ENCODE peak calls at places on chromosomes 5 and 9, in five cellular contexts. K is fibroblast of gingiva; I is CD4-positive, alpha-beta T cell; M is stimulated activated CD4-positive, alpha-beta T cell treated with anti-CD3 and anti-CD28 coated beads, Interleukin-2, amount 100 ng/mL, for 48 hours; S is DMS79. Z is an unnamed sample.

GRCh38 chr5:132466453-132467291 is 23.9 kb downstream of the IRF1 start:
- DNase-seq in I (peak), S (peak), K (peak), M (peak), Z (no peak)

GRCh38 chr9:95641591-95641990 is 124.8 kb upstream of the PTCH1 start:
- DNase-seq in M (no peak), K (no peak), I (no peak), S (no peak), Z (no peak)

GRCh38 chr9:36136277-36136893 is at the start of gene GLIPR2:
- DNase-seq in K (peak), S (no peak), M (peak), I (peak), Z (peak)

GRCh38 chr5:38069360-38069759 is 189.0 kb upstream of the EGFLAM start:
- DNase-seq in S (no peak), K (no peak), I (no peak), M (no peak), Z (no peak)

GRCh38 chr9:127237801-127238200 is 26.8 kb upstream of the GARNL3 start:
- DNase-seq in S (no peak), K (no peak), I (no peak), M (no peak), Z (no peak)

GRCh38 chr9:3498691-3499090 is 27.1 kb downstream of the RFX3 start:
- DNase-seq in S (no peak), I (no peak), M (no peak), K (peak), Z (peak)

GRCh38 chr5:18069790-18070189 is 435.5 kb downstream of the TAF11L14 start:
- DNase-seq in I (no peak), S (no peak), M (no peak), K (no peak), Z (no peak)

GRCh38 chr9:124278054-124278540 is 20.3 kb downstream of the NEK6 start:
- DNase-seq in M (no peak), I (no peak), K (no peak), S (no peak), Z (no peak)

GRCh38 chr9:81620009-81620405 is 69.3 kb downstream of the TLE1 start:
- DNase-seq in K (no peak), M (no peak), S (no peak), I (no peak), Z (no peak)

GRCh38 chr5:127306036-127306435 is 15.4 kb downstream of the MEGF10 start:
- DNase-seq in K (no peak), I (no peak), M (no peak), S (no peak), Z (no peak)

GRCh38 chr5:131536211-131536826 is 98.7 kb downstream of the RAPGEF6 start:
- DNase-seq in I (no peak), M (no peak), K (no peak), S (no peak), Z (no peak)

GRCh38 chr9:105722099-105722498 is 27.8 kb downstream of the TMEM38B start:
- DNase-seq in I (no peak), S (no peak), K (no peak), M (no peak), Z (no peak)

GRCh38 chr5:1322955-1323802 is 21.7 kb downstream of the CLPTM1L start:
- DNase-seq in I (no peak), M (no peak), S (no peak), K (no peak), Z (no peak)

GRCh38 chr5:180699042-180699441 is 40.8 kb downstream of the OR2Y1 start:
- DNase-seq in K (no peak), I (no peak), S (no peak), M (no peak), Z (no peak)

GRCh38 chr9:74078647-74079046 is 418.5 kb upstream of the RORB start:
- DNase-seq in I (no peak), K (peak), S (no peak), M (no peak), Z (no peak)

GRCh38 chr5:24509943-24510342 is 134.8 kb downstream of the CDH10 start:
- DNase-seq in I (no peak), K (no peak), S (no peak), M (no peak), Z (no peak)

GRCh38 chr9:84670106-84670800 is 724 bp downstream of the NTRK2 start:
- DNase-seq in K (no peak), M (no peak), I (no peak), S (no peak), Z (peak)

GRCh38 chr5:127072861-127073846 is at the start of gene C5orf63:
- DNase-seq in S (no peak), M (peak), I (peak), K (peak), Z (no peak)

GRCh38 chr9:134175808-134176598 is 11.6 kb upstream of the RNU6ATAC start:
- DNase-seq in M (no peak), S (no peak), I (no peak), K (no peak), Z (no peak)

GRCh38 chr5:14202462-14202861 is 59.3 kb downstream of the TRIO start:
- DNase-seq in S (no peak), K (no peak), M (no peak), I (no peak), Z (no peak)

GRCh38 chr5:147303251-147303650 is 68.4 kb downstream of the STK32A start:
- DNase-seq in M (no peak), K (peak), S (no peak), I (no peak), Z (no peak)

GRCh38 chr9:129347323-129348120 is 169.5 kb upstream of the IER5L start:
- DNase-seq in I (no peak), M (no peak), S (no peak), K (peak), Z (no peak)

GRCh38 chr5:149036970-149037369 is 25.9 kb downstream of the SH3TC2 start:
- DNase-seq in K (no peak), M (no peak), I (no peak), S (no peak), Z (no peak)

GRCh38 chr5:80745490-80745889 is 90.7 kb upstream of the DHFR start:
- DNase-seq in M (no peak), I (no peak), K (no peak), S (no peak), Z (no peak)

GRCh38 chr5:179262126-179262920 is 82.9 kb downstream of the ADAMTS2 start:
- DNase-seq in M (no peak), S (no peak), I (no peak), K (no peak), Z (no peak)

GRCh38 chr9:130462685-130463084 is 17.9 kb downstream of the ASS1 start:
- DNase-seq in M (no peak), I (no peak), K (no peak), S (no peak), Z (no peak)

GRCh38 chr9:30015073-30015472 is 2369.4 kb upstream of the ACO1 start:
- DNase-seq in S (no peak), M (no peak), I (no peak), K (no peak), Z (peak)

Z was measured in hepatic stellate cell.